ENCODE peak calls at places on chromosomes 12 and 14, in six cellular contexts. One of them, this sample, is unnamed.

GRCh38 chr14:54216827-54217226 is 180.0 kb upstream of the CDKN3 start:
- DNase-seq in nephron progenitor cell: no peak
- DNase-seq in astrocyte: no peak
- DNase-seq in SW480: no peak
- DNase-seq in stimulated activated CD4-positive, alpha-beta T cell treated with anti-CD3 and anti-CD28 coated beads, Interleukin-12 subunit alpha, Interleukin-12 subunit beta, amount 100 ng/mL, for 4 hours: no peak
- DNase-seq in epithelial cell of esophagus: no peak
- DNase-seq in this sample: no peak

GRCh38 chr14:56212541-56212940 is 94.3 kb downstream of the PELI2 start:
- DNase-seq in nephron progenitor cell: no peak
- DNase-seq in astrocyte: no peak
- DNase-seq in SW480: no peak
- DNase-seq in stimulated activated CD4-positive, alpha-beta T cell treated with anti-CD3 and anti-CD28 coated beads, Interleukin-12 subunit alpha, Interleukin-12 subunit beta, amount 100 ng/mL, for 4 hours: no peak
- DNase-seq in epithelial cell of esophagus: peak; percentile 19
- DNase-seq in this sample: no peak

GRCh38 chr12:92208613-92209121 is 63.0 kb upstream of the BTG1 start:
- DNase-seq in nephron progenitor cell: no peak
- DNase-seq in astrocyte: peak; percentile 78
- DNase-seq in SW480: no peak
- DNase-seq in stimulated activated CD4-positive, alpha-beta T cell treated with anti-CD3 and anti-CD28 coated beads, Interleukin-12 subunit alpha, Interleukin-12 subunit beta, amount 100 ng/mL, for 4 hours: no peak
- DNase-seq in epithelial cell of esophagus: peak; percentile 87
- DNase-seq in this sample: peak; percentile 70

GRCh38 chr12:1639538-1639937 is 10.5 kb downstream of the WNT5B start:
- DNase-seq in nephron progenitor cell: no peak
- DNase-seq in astrocyte: no peak
- DNase-seq in SW480: no peak
- DNase-seq in stimulated activated CD4-positive, alpha-beta T cell treated with anti-CD3 and anti-CD28 coated beads, Interleukin-12 subunit alpha, Interleukin-12 subunit beta, amount 100 ng/mL, for 4 hours: no peak
- DNase-seq in epithelial cell of esophagus: no peak
- DNase-seq in this sample: no peak

GRCh38 chr12:52246720-52247621 is 13.9 kb downstream of the KRT7 start:
- DNase-seq in nephron progenitor cell: no peak
- DNase-seq in astrocyte: no peak
- DNase-seq in SW480: peak; percentile 84
- DNase-seq in stimulated activated CD4-positive, alpha-beta T cell treated with anti-CD3 and anti-CD28 coated beads, Interleukin-12 subunit alpha, Interleukin-12 subunit beta, amount 100 ng/mL, for 4 hours: no peak
- DNase-seq in epithelial cell of esophagus: no peak
- DNase-seq in this sample: peak; percentile 86

GRCh38 chr14:81509838-81510452 is 23.7 kb downstream of the SEL1L start:
- DNase-seq in nephron progenitor cell: peak; percentile 25
- DNase-seq in astrocyte: no peak
- DNase-seq in SW480: no peak
- DNase-seq in stimulated activated CD4-positive, alpha-beta T cell treated with anti-CD3 and anti-CD28 coated beads, Interleukin-12 subunit alpha, Interleukin-12 subunit beta, amount 100 ng/mL, for 4 hours: no peak
- DNase-seq in epithelial cell of esophagus: no peak
- DNase-seq in this sample: no peak

GRCh38 chr12:123971770-123972447 is 722 bp downstream of the CCDC92 start:
- DNase-seq in nephron progenitor cell: peak; percentile 52
- DNase-seq in astrocyte: peak; percentile 46
- DNase-seq in SW480: peak; percentile 65
- DNase-seq in stimulated activated CD4-positive, alpha-beta T cell treated with anti-CD3 and anti-CD28 coated beads, Interleukin-12 subunit alpha, Interleukin-12 subunit beta, amount 100 ng/mL, for 4 hours: peak; percentile 15
- DNase-seq in epithelial cell of esophagus: peak; percentile 72
- DNase-seq in this sample: peak; percentile 72

GRCh38 chr12:98465505-98465904 is 49.9 kb upstream of the TMPO start:
- DNase-seq in nephron progenitor cell: no peak
- DNase-seq in astrocyte: no peak
- DNase-seq in SW480: no peak
- DNase-seq in stimulated activated CD4-positive, alpha-beta T cell treated with anti-CD3 and anti-CD28 coated beads, Interleukin-12 subunit alpha, Interleukin-12 subunit beta, amount 100 ng/mL, for 4 hours: no peak
- DNase-seq in epithelial cell of esophagus: no peak
- DNase-seq in this sample: no peak

GRCh38 chr12:52010152-52010622 is 3.4 kb downstream of the TAMALIN start:
- DNase-seq in nephron progenitor cell: peak; percentile 78
- DNase-seq in astrocyte: peak; percentile 73
- DNase-seq in SW480: peak; percentile 29
- DNase-seq in stimulated activated CD4-positive, alpha-beta T cell treated with anti-CD3 and anti-CD28 coated beads, Interleukin-12 subunit alpha, Interleukin-12 subunit beta, amount 100 ng/mL, for 4 hours: no peak
- DNase-seq in epithelial cell of esophagus: no peak
- DNase-seq in this sample: no peak

GRCh38 chr12:71090971-71091370 is 66.8 kb downstream of the TSPAN8 start:
- DNase-seq in nephron progenitor cell: no peak
- DNase-seq in astrocyte: no peak
- DNase-seq in SW480: no peak
- DNase-seq in stimulated activated CD4-positive, alpha-beta T cell treated with anti-CD3 and anti-CD28 coated beads, Interleukin-12 subunit alpha, Interleukin-12 subunit beta, amount 100 ng/mL, for 4 hours: no peak
- DNase-seq in epithelial cell of esophagus: peak; percentile 70
- DNase-seq in this sample: peak; percentile 46

GRCh38 chr12:38689704-38690103 is 215.7 kb downstream of the CPNE8 start:
- DNase-seq in nephron progenitor cell: no peak
- DNase-seq in astrocyte: peak; percentile 27
- DNase-seq in SW480: no peak
- DNase-seq in stimulated activated CD4-positive, alpha-beta T cell treated with anti-CD3 and anti-CD28 coated beads, Interleukin-12 subunit alpha, Interleukin-12 subunit beta, amount 100 ng/mL, for 4 hours: no peak
- DNase-seq in epithelial cell of esophagus: peak; percentile 53
- DNase-seq in this sample: peak; percentile 53

GRCh38 chr12:106645074-106645421 is 62.2 kb downstream of the RFX4 start:
- DNase-seq in nephron progenitor cell: no peak
- DNase-seq in astrocyte: peak; percentile 18
- DNase-seq in SW480: no peak
- DNase-seq in stimulated activated CD4-positive, alpha-beta T cell treated with anti-CD3 and anti-CD28 coated beads, Interleukin-12 subunit alpha, Interleukin-12 subunit beta, amount 100 ng/mL, for 4 hours: no peak
- DNase-seq in epithelial cell of esophagus: peak; percentile 35
- DNase-seq in this sample: peak; percentile 62

GRCh38 chr12:131074221-131075083 is 120.7 kb downstream of the ADGRD1 start:
- DNase-seq in nephron progenitor cell: no peak
- DNase-seq in astrocyte: no peak
- DNase-seq in SW480: peak; percentile 81
- DNase-seq in stimulated activated CD4-positive, alpha-beta T cell treated with anti-CD3 and anti-CD28 coated beads, Interleukin-12 subunit alpha, Interleukin-12 subunit beta, amount 100 ng/mL, for 4 hours: no peak
- DNase-seq in epithelial cell of esophagus: no peak
- DNase-seq in this sample: no peak

GRCh38 chr14:100127853-100128455 is 31.5 kb downstream of the DEGS2 start:
- DNase-seq in nephron progenitor cell: no peak
- DNase-seq in astrocyte: no peak
- DNase-seq in SW480: no peak
- DNase-seq in stimulated activated CD4-positive, alpha-beta T cell treated with anti-CD3 and anti-CD28 coated beads, Interleukin-12 subunit alpha, Interleukin-12 subunit beta, amount 100 ng/mL, for 4 hours: no peak
- DNase-seq in epithelial cell of esophagus: no peak
- DNase-seq in this sample: no peak

GRCh38 chr14:49992901-49993335 is 100.0 kb downstream of the ARF6 start:
- DNase-seq in nephron progenitor cell: no peak
- DNase-seq in astrocyte: peak; percentile 71
- DNase-seq in SW480: no peak
- DNase-seq in stimulated activated CD4-positive, alpha-beta T cell treated with anti-CD3 and anti-CD28 coated beads, Interleukin-12 subunit alpha, Interleukin-12 subunit beta, amount 100 ng/mL, for 4 hours: no peak
- DNase-seq in epithelial cell of esophagus: no peak
- DNase-seq in this sample: peak; percentile 57

GRCh38 chr12:121620328-121620891 is 5.9 kb upstream of the ORAI1 start:
- DNase-seq in nephron progenitor cell: no peak
- DNase-seq in astrocyte: no peak
- DNase-seq in SW480: no peak
- DNase-seq in stimulated activated CD4-positive, alpha-beta T cell treated with anti-CD3 and anti-CD28 coated beads, Interleukin-12 subunit alpha, Interleukin-12 subunit beta, amount 100 ng/mL, for 4 hours: no peak
- DNase-seq in epithelial cell of esophagus: no peak
- DNase-seq in this sample: no peak

GRCh38 chr12:124352839-124353238 is 57.9 kb downstream of the RFLNA start:
- DNase-seq in nephron progenitor cell: no peak
- DNase-seq in astrocyte: no peak
- DNase-seq in SW480: peak; percentile 57
- DNase-seq in stimulated activated CD4-positive, alpha-beta T cell treated with anti-CD3 and anti-CD28 coated beads, Interleukin-12 subunit alpha, Interleukin-12 subunit beta, amount 100 ng/mL, for 4 hours: no peak
- DNase-seq in epithelial cell of esophagus: no peak
- DNase-seq in this sample: no peak

GRCh38 chr14:98167702-98168101 is 1104.3 kb downstream of the BCL11B start:
- DNase-seq in nephron progenitor cell: no peak
- DNase-seq in astrocyte: no peak
- DNase-seq in SW480: peak; percentile 72
- DNase-seq in stimulated activated CD4-positive, alpha-beta T cell treated with anti-CD3 and anti-CD28 coated beads, Interleukin-12 subunit alpha, Interleukin-12 subunit beta, amount 100 ng/mL, for 4 hours: no peak
- DNase-seq in epithelial cell of esophagus: no peak
- DNase-seq in this sample: no peak

GRCh38 chr14:99808133-99808505 is 14.9 kb downstream of the EML1 start:
- DNase-seq in nephron progenitor cell: no peak
- DNase-seq in astrocyte: no peak
- DNase-seq in SW480: no peak
- DNase-seq in stimulated activated CD4-positive, alpha-beta T cell treated with anti-CD3 and anti-CD28 coated beads, Interleukin-12 subunit alpha, Interleukin-12 subunit beta, amount 100 ng/mL, for 4 hours: no peak
- DNase-seq in epithelial cell of esophagus: no peak
- DNase-seq in this sample: no peak

GRCh38 chr14:32633214-32633864 is 304.2 kb downstream of the AKAP6 start:
- DNase-seq in nephron progenitor cell: no peak
- DNase-seq in astrocyte: no peak
- DNase-seq in SW480: no peak
- DNase-seq in stimulated activated CD4-positive, alpha-beta T cell treated with anti-CD3 and anti-CD28 coated beads, Interleukin-12 subunit alpha, Interleukin-12 subunit beta, amount 100 ng/mL, for 4 hours: no peak
- DNase-seq in epithelial cell of esophagus: no peak
- DNase-seq in this sample: no peak

GRCh38 chr12:56528836-56529235 is 7.2 kb downstream of the RBMS2 start:
- DNase-seq in nephron progenitor cell: no peak
- DNase-seq in astrocyte: peak; percentile 8
- DNase-seq in SW480: no peak
- DNase-seq in stimulated activated CD4-positive, alpha-beta T cell treated with anti-CD3 and anti-CD28 coated beads, Interleukin-12 subunit alpha, Interleukin-12 subunit beta, amount 100 ng/mL, for 4 hours: no peak
- DNase-seq in epithelial cell of esophagus: no peak
- DNase-seq in this sample: no peak

GRCh38 chr12:42960087-42960527 is 370.6 kb upstream of the PRICKLE1 start:
- DNase-seq in nephron progenitor cell: no peak
- DNase-seq in astrocyte: peak; percentile 69
- DNase-seq in SW480: no peak
- DNase-seq in stimulated activated CD4-positive, alpha-beta T cell treated with anti-CD3 and anti-CD28 coated beads, Interleukin-12 subunit alpha, Interleukin-12 subunit beta, amount 100 ng/mL, for 4 hours: no peak
- DNase-seq in epithelial cell of esophagus: peak; percentile 75
- DNase-seq in this sample: peak; percentile 96

GRCh38 chr12:119838781-119839180 is 38.3 kb downstream of the CIT start:
- DNase-seq in nephron progenitor cell: no peak
- DNase-seq in astrocyte: no peak
- DNase-seq in SW480: no peak
- DNase-seq in stimulated activated CD4-positive, alpha-beta T cell treated with anti-CD3 and anti-CD28 coated beads, Interleukin-12 subunit alpha, Interleukin-12 subunit beta, amount 100 ng/mL, for 4 hours: no peak
- DNase-seq in epithelial cell of esophagus: no peak
- DNase-seq in this sample: no peak

GRCh38 chr12:14935031-14935430 is 3.3 kb downstream of the ERP27 start:
- DNase-seq in nephron progenitor cell: no peak
- DNase-seq in astrocyte: no peak
- DNase-seq in SW480: no peak
- DNase-seq in stimulated activated CD4-positive, alpha-beta T cell treated with anti-CD3 and anti-CD28 coated beads, Interleukin-12 subunit alpha, Interleukin-12 subunit beta, amount 100 ng/mL, for 4 hours: no peak
- DNase-seq in epithelial cell of esophagus: no peak
- DNase-seq in this sample: peak; percentile 39

GRCh38 chr12:8913702-8914032 is 642 bp upstream of the PHC1 start:
- DNase-seq in nephron progenitor cell: no peak
- DNase-seq in astrocyte: peak; percentile 8
- DNase-seq in SW480: no peak
- DNase-seq in stimulated activated CD4-positive, alpha-beta T cell treated with anti-CD3 and anti-CD28 coated beads, Interleukin-12 subunit alpha, Interleukin-12 subunit beta, amount 100 ng/mL, for 4 hours: no peak
- DNase-seq in epithelial cell of esophagus: no peak
- DNase-seq in this sample: no peak

GRCh38 chr12:126651133-126651532 is 1585.9 kb downstream of the AACS start:
- DNase-seq in nephron progenitor cell: no peak
- DNase-seq in astrocyte: no peak
- DNase-seq in SW480: no peak
- DNase-seq in stimulated activated CD4-positive, alpha-beta T cell treated with anti-CD3 and anti-CD28 coated beads, Interleukin-12 subunit alpha, Interleukin-12 subunit beta, amount 100 ng/mL, for 4 hours: no peak
- DNase-seq in epithelial cell of esophagus: no peak
- DNase-seq in this sample: no peak

GRCh38 chr14:98408713-98409112 is 863.3 kb downstream of the BCL11B start:
- DNase-seq in nephron progenitor cell: no peak
- DNase-seq in astrocyte: no peak
- DNase-seq in SW480: no peak
- DNase-seq in stimulated activated CD4-positive, alpha-beta T cell treated with anti-CD3 and anti-CD28 coated beads, Interleukin-12 subunit alpha, Interleukin-12 subunit beta, amount 100 ng/mL, for 4 hours: no peak
- DNase-seq in epithelial cell of esophagus: no peak
- DNase-seq in this sample: no peak

GRCh38 chr12:118635276-118635675 is 258.9 kb downstream of the SUDS3 start:
- DNase-seq in nephron progenitor cell: no peak
- DNase-seq in astrocyte: no peak
- DNase-seq in SW480: no peak
- DNase-seq in stimulated activated CD4-positive, alpha-beta T cell treated with anti-CD3 and anti-CD28 coated beads, Interleukin-12 subunit alpha, Interleukin-12 subunit beta, amount 100 ng/mL, for 4 hours: no peak
- DNase-seq in epithelial cell of esophagus: no peak
- DNase-seq in this sample: no peak

This sample was measured in PC-3.